ENCODE peak calls at places on chromosomes 6 and 20, in eight cellular contexts. C is A549, Z is breast epithelium, I is thyroid gland, J is testis, V is lower leg skin, O is ovary, X is IMR-90. E is an unnamed sample.

GRCh38 chr6:81938014-81938761 is 185.7 kb upstream of the TENT5A start:
- DNase-seq in C (peak; percentile 70), Z (no peak), I (no peak), J (no peak), V (no peak), O (no peak), X (peak; percentile 96), E (no peak)

GRCh38 chr20:38447931-38448675 is 13.0 kb upstream of the SNHG17 start:
- DNase-seq in C (no peak), Z (no peak), I (no peak), J (no peak), V (no peak), O (no peak), X (no peak), E (no peak)

GRCh38 chr20:33576432-33576883 is 85.7 kb upstream of the C20orf144 start:
- DNase-seq in C (peak; percentile 12), Z (no peak), I (no peak), J (no peak), V (no peak), O (no peak), X (peak; percentile 5), E (no peak)

GRCh38 chr6:31058128-31058894 is 48.0 kb downstream of the MUC22 start:
- DNase-seq in C (peak; percentile 68), Z (no peak), I (no peak), J (no peak), V (no peak), O (no peak), X (peak; percentile 98), E (no peak)

GRCh38 chr20:14991023-14991422 is 653.6 kb upstream of the FLRT3 start:
- DNase-seq in C (peak; percentile 86), Z (no peak), I (no peak), J (no peak), V (no peak), O (no peak), X (no peak), E (no peak)

GRCh38 chr20:42483694-42484303 is 705.9 kb downstream of the PTPRT start:
- DNase-seq in C (peak; percentile 30), Z (no peak), I (no peak), J (peak; percentile 71), V (no peak), O (no peak), X (no peak), E (no peak)

GRCh38 chr6:35634316-35634715 is 54.4 kb downstream of the FKBP5 start:
- DNase-seq in C (no peak), Z (no peak), I (no peak), J (no peak), V (no peak), O (no peak), X (no peak), E (no peak)

GRCh38 chr6:131948692-131949614 is 2.2 kb downstream of the CCN2 start:
- DNase-seq in C (no peak), Z (no peak), I (peak; percentile 16), J (no peak), V (no peak), O (peak; percentile 29), X (peak; percentile 92), E (no peak)

GRCh38 chr6:170020041-170020583 is 268.7 kb downstream of the ERMARD start:
- DNase-seq in C (no peak), Z (peak; percentile 33), I (no peak), J (no peak), V (peak; percentile 86), O (no peak), X (no peak), E (no peak)

GRCh38 chr6:111952821-111953535 is 79.7 kb upstream of the FYN start:
- DNase-seq in C (peak; percentile 8), Z (no peak), I (no peak), J (no peak), V (no peak), O (no peak), X (peak; percentile 31), E (no peak)

GRCh38 chr6:152240436-152240835 is 396.7 kb downstream of the SYNE1 start:
- DNase-seq in C (no peak), Z (no peak), I (no peak), J (no peak), V (no peak), O (no peak), X (peak; percentile 15), E (no peak)

GRCh38 chr20:10242166-10242565 is 23.5 kb downstream of the SNAP25 start:
- DNase-seq in C (no peak), Z (no peak), I (no peak), J (no peak), V (no peak), O (no peak), X (no peak), E (no peak)

GRCh38 chr6:149717588-149718458 is at the start of gene LATS1:
- DNase-seq in C (peak; percentile 79), Z (peak; percentile 92), I (peak; percentile 98), J (peak; percentile 93), V (peak; percentile 98), O (peak; percentile 93), X (peak; percentile 76), E (peak; percentile 94)

GRCh38 chr6:108737594-108738546 is 110.4 kb upstream of the ARMC2 start:
- DNase-seq in C (peak; percentile 59), Z (no peak), I (peak; percentile 18), J (no peak), V (peak; percentile 93), O (no peak), X (peak; percentile 99), E (no peak)

GRCh38 chr6:169619650-169620049 is 82.2 kb downstream of the WDR27 start:
- DNase-seq in C (no peak), Z (no peak), I (no peak), J (no peak), V (no peak), O (no peak), X (peak; percentile 31), E (no peak)

DNA sequence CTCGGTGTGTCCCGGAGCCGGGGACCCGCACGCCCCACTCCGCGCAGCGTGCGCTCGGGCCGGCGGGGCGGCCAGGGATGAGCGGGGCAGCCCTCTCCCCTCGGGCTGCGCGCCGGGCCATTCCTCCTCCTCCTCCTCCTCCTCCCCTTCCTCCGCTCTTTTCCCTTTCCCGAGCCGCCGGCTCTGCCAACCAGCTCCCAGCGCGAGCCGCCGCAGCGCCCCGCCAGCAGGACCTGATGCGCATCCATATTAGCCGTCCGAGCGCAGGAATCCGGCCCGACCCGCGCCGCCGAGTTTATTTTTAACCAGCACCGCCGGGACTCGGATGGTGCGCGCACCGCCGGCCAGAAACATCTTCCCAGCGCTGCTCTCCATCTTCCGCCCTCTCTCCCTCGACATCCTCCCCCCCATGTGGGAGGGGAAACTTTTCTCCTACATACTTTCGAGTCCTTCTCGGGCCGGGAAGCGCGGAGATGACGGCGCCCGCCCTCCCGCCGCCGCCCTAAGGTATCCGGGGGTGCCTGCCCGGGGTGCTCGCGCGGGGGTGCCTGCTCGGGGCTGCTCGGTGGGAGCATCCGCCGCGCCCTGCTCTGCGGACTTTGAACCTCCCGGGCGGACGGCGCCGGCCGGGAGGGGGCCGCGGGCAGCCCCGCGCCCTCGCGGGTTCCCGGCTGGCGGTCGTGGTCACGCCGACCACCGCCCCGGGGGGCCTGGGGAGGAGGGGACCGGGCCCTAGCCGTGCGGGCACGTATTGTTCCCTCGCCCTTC is 619 bp downstream of the RREB1 start:
- DNase-seq in C (peak; percentile 44), Z (peak; percentile 62), I (peak; percentile 60), J (peak; percentile 67), V (peak; percentile 93), O (peak; percentile 67), X (peak; percentile 49), E (peak; percentile 71)
- TF ChIP-seq POLR2A in C (no peak), Z (peak; percentile 19), I (peak; percentile 65), J (no peak), V (no peak), O (no peak), X (no peak), E (peak; percentile 61)

DNA sequence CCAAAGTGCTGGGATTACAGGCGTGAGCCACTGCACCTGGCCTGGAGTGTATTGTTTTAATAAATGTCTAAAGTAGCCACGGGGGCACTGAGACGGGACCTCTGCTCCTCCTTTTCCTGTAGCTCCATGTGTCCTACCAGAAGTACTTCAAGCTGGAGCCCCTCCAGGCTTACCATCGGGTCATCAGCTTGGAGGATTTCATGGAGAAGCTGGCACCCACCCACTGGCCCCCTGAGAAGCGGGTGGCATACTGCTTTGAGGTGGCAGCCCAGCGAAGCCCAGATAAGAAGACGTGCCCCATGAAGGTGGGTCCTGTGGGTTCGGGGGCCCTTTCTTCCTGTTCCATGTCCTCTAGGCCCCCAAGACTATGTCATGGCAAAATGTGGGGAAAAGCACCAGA is 7.5 kb downstream of the POFUT1 start:
- DNase-seq in C (no peak), Z (no peak), I (no peak), J (no peak), V (no peak), O (no peak), X (no peak), E (no peak)
- H3K4me3 ChIP-seq in C (no peak overlapping the region), Z (no peak overlapping the region), I (no peak overlapping the region), J (no peak overlapping the region), V (no peak overlapping the region), O (no peak overlapping the region), X (no peak overlapping the region), E (no peak overlapping the region)

GRCh38 chr20:20052074-20052970 is at the start of the genes CFAP61 and CRNKL1:
- DNase-seq in C (peak; percentile 99), Z (peak; percentile 98), I (peak; percentile 96), J (peak; percentile 98), V (peak; percentile 99), O (peak; percentile 97), X (peak; percentile 95), E (peak; percentile 97)
- TF ChIP-seq CTCF in C (no peak), Z (peak; percentile 48), I (peak; percentile 22), J (no peak), V (peak; percentile 61), O (peak; percentile 52), X (no peak), E (peak; percentile 32)

GRCh38 chr6:139370047-139370706 is 4.3 kb downstream of the CITED2 start:
- DNase-seq in C (no peak), Z (no peak), I (peak; percentile 68), J (no peak), V (no peak), O (no peak), X (peak; percentile 72), E (no peak)
- TF ChIP-seq POLR2A in C (no peak), Z (no peak), I (peak; percentile 77), J (no peak), V (no peak), O (no peak), X (peak; percentile 15), E (peak; percentile 51)

DNA sequence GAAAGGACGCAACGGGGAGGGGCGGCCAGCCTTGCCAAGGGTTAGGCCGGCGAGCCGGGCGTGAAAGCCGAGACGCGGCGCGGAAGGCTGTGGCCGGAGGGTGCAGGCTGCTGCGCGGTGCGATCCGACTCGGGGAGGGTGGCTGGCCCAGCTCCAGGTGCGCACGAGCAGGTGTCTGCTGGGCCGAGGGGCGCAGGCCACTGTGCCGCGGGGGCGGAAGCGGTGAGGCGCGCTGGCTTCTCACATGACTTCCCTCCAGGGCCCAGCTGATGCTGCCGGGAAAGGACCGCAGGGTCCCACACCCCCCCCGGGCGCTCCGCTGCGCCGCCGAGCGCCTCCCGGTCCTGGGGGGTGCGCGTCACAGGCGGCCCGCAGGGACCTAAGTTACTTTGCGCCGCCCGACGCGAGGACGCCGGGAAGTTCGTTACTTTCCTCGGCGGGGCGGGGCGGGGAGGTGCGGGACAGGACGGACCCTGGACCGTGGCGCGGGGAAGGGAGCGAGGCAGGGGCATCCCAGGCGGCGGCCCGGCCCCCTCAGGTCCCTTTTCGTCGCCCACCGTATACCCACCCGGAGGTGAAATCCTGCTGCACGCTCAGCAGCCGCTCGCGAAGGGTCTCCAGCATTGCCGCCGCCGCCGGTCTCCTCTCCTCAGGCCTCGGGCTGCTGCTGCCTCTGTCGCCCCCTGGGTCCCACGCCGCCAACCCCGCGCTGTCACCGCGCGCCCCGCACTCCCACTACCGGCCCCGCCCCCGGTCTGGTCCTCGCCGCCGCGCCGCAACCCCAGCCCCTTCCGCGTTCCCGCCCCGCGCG is at the start of gene DTNBP1:
- DNase-seq in C (peak; percentile 24), Z (peak; percentile 73), I (peak; percentile 85), J (peak; percentile 89), V (peak; percentile 95), O (peak; percentile 85), X (peak; percentile 16), E (peak; percentile 66)
- H3K4me3 ChIP-seq in C (peak within 1 kb of the TSS; percentile 60), Z (peak within 1 kb of the TSS; percentile 97), I (peak within 1 kb of the TSS; percentile 92), J (peak within 1 kb of the TSS; percentile 80), V (peak within 1 kb of the TSS; percentile 78), O (peak within 1 kb of the TSS; percentile 72), X (peak within 1 kb of the TSS; percentile 93), E (peak within 1 kb of the TSS; percentile 98)

E was measured in adrenal gland.